ENCODE peak calls at places on chromosomes 5 and 9, in six cellular contexts. O is AG09309, F is AG10803, Y is HFF-Myc, G is fibroblast of pulmonary artery, L is cardiac muscle cell. U is an unnamed sample.

GRCh38 chr5:169426674-169427250 is 125.8 kb upstream of the SLIT3 start:
- DNase-seq in O (no peak), F (no peak), Y (no peak), G (no peak), L (no peak), U (no peak)

GRCh38 chr9:92989561-92989960 is 42.2 kb downstream of the FGD3 start:
- DNase-seq in O (no peak), F (no peak), Y (no peak), G (no peak), L (no peak), U (no peak)

GRCh38 chr5:93330506-93330905 is 250.5 kb downstream of the NR2F1-AS1 start:
- DNase-seq in O (no peak), F (peak), Y (no peak), G (peak), L (no peak), U (no peak)

GRCh38 chr9:6759114-6759977 is 1.6 kb downstream of the KDM4C start:
- DNase-seq in O (peak), F (peak), Y (peak), G (peak), L (no peak), U (peak)

GRCh38 chr9:7146582-7146981 is 388.8 kb downstream of the KDM4C start:
- DNase-seq in O (no peak), F (no peak), Y (no peak), G (no peak), L (no peak), U (no peak)

GRCh38 chr5:95822408-95823240 is at the start of gene GLRX:
- DNase-seq in O (peak), F (peak), Y (no peak), G (peak), L (peak), U (peak)

GRCh38 chr5:1035421-1036405 is 27.1 kb downstream of the NKD2 start:
- DNase-seq in O (no peak), F (no peak), Y (no peak), G (no peak), L (no peak), U (no peak)

GRCh38 chr9:134625361-134626140 is 16.1 kb upstream of the COL5A1 start:
- DNase-seq in O (no peak), F (peak), Y (no peak), G (peak), L (no peak), U (no peak)

DNA sequence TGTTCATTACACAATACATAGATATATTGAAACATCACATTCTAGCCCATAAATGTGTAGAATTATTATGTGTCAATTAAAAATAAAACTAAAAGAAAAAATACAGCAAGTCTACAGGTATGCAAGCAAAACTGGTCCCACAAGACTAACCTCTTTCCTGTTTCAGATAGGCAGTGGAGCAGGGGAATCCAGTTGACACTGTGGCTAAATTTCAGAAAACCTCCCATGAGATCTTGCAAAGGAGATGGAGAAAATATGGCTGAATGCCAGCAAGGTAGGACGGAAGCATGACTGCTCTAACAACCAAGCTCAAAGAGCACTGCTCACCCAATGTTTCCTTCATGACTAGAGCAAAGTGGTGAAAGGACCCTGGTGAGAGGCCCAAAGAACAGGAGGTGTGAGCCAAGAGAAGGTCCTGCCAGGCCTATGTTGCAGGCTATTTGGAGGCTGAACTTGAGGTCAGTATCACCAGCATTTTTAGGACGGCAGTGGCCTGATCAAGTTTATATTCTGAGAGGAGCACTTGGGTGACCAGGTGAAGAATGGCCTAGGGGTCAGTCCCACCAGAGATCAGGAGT is 1.1 kb upstream of the SH3TC2 start:
- DNase-seq in O (no peak), F (no peak), Y (no peak), G (no peak), L (no peak), U (no peak)
- H3K4me3 ChIP-seq in O (no peak), F (no peak), Y (no peak), G (no peak), L (no peak), U (no peak)

DNA sequence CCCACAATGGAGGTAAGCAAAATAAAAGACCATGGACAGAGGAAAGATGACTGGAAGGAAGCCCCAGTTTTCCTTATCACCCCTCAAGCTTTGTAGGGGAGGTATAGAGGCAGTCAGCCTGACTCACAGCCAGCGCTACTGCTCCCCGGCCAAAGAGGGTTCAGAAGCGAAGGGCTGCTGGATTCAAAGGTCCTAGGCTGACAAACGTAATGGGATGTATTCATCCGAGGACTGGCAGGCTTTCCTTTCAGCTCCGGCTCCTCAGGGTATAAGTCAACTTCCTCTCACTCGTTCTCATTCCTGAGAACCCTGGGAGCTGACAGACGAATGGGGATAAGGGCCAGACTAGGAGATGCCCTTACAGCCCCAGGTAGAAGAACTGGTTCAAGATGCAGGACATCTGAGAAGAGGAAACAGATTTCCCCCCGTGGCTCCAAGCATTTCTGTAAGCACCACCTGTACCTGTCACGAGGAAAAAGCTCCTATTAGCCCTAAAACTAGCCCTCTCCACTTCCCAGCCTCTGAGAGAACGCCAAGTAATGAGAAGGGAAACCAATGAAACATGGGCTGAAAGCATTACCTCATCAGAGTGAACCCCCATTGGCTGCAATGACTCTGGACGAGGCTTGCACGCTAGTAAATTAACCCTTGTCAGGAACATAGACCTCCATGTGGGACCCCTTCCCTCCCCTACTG is 22.1 kb upstream of the FAM13B start:
- DNase-seq in O (no peak), F (no peak), Y (no peak), G (peak), L (no peak), U (no peak)
- H3K4me3 ChIP-seq in O (no peak), F (no peak), Y (no peak), G (no peak), L (no peak), U (no peak)

DNA sequence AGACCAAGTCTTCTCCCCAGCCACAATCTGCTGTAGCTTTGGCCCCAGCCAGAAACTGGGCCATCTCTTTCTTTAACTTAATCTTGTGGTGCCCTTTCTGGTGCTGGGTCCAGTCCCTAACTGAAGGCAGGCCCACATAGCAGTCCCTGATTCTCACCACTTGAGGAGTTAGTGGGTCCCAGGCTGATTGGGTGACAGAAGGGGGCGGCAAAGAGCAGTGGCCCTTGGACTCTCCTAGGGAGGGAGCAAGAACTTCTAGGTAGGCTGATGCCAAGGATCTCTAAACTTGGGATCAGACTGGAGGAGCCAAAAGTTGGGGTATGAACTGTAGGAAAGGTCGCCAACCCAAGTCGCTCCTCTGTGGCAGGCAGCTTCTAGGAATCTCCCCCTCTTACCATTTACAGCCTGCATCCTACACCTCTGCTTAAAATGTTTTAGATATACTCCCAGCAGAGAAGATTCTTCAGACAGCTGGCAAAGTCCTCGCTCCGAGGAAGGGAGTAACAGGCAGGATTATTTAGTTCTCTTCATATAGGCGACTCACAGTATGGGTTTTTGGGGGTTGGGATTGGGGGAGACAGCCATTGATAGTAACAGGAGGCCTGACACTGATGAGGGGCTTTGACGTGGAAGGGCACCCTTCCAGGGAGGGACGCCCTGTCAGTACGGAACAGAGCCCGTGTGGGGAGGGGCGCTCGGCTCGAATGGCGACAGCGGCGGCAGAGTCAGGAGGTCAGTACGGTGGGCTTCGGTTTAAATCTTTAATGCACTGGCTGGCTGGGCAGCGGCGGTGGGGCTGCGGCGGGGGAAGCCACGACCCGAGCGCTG is 2.0 kb upstream of the CCL27 start:
- DNase-seq in O (peak), F (peak), Y (peak), G (peak), L (peak), U (peak)
- H3K4me3 ChIP-seq in O (peak), F (peak), Y (peak), G (peak), L (peak), U (peak)

GRCh38 chr5:39194466-39195136 is 24.8 kb downstream of the FYB1 start:
- DNase-seq in O (peak), F (peak), Y (no peak), G (peak), L (no peak), U (no peak)

GRCh38 chr5:39193553-39194465 is 25.6 kb downstream of the FYB1 start:
- DNase-seq in O (no peak), F (no peak), Y (no peak), G (no peak), L (no peak), U (no peak)

GRCh38 chr5:39191216-39191615 is 28.1 kb downstream of the FYB1 start:
- DNase-seq in O (no peak), F (no peak), Y (no peak), G (no peak), L (no peak), U (peak)

GRCh38 chr5:39190311-39191102 is 28.9 kb downstream of the FYB1 start:
- DNase-seq in O (no peak), F (no peak), Y (no peak), G (no peak), L (no peak), U (no peak)

DNA sequence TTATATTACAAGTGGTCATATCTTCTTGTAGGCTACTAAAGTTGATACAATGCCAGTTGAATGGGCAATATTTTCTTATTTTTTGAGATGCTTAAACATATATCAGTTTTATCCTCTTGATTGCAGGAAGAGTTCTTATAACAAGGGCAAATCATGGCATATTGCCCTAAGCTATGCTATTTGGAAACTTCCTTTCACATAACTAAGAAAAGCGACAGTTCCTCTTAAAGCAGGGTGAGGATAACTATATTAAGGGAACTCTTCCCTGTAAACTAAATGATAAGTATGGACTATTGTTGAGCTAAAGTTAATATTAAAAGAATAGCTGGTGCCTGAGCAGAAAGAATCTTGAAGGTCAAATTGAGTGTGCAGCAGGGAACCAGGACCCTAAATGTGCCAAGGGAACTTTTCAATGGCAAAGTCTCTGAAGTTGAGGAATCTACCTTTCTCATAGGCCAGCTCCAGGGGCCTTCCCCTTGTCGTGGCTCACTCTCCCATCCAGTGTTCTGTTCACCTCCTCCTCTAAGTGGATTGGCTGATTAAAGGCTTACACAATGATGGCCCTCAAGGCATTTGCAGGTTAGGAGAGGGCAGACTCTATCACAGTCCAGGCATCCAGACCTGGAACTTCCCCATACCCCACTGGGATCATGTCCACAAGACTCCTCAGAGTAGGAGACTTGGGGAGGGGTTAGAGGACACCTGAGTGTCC is 26.8 kb downstream of the FYB1 start:
- DNase-seq in O (no peak), F (no peak), Y (no peak), G (no peak), L (no peak), U (no peak)
- H3K4me3 ChIP-seq in O (no peak), F (no peak), Y (no peak), G (no peak), L (no peak), U (no peak)

GRCh38 chr9:87069690-87070089 is 122.4 kb upstream of the GAS1 start:
- DNase-seq in O (peak), F (peak), Y (no peak), G (peak), L (no peak), U (no peak)
- H3K4me3 ChIP-seq in O (no peak), F (no peak), Y (no peak), G (no peak), L (no peak), U (no peak)

GRCh38 chr9:99822096-99822595 is 461 bp downstream of the NR4A3 start:
- DNase-seq in O (no peak), F (peak), Y (no peak), G (no peak), L (peak), U (peak)

GRCh38 chr9:99825158-99826046 is 3.7 kb downstream of the NR4A3 start:
- DNase-seq in O (no peak), F (no peak), Y (no peak), G (no peak), L (no peak), U (no peak)

GRCh38 chr9:99824378-99825157 is 2.9 kb downstream of the NR4A3 start:
- DNase-seq in O (no peak), F (peak), Y (no peak), G (peak), L (peak), U (peak)

GRCh38 chr9:99822596-99823391 is 1.1 kb downstream of the NR4A3 start:
- DNase-seq in O (no peak), F (peak), Y (no peak), G (peak), L (peak), U (peak)

DNA sequence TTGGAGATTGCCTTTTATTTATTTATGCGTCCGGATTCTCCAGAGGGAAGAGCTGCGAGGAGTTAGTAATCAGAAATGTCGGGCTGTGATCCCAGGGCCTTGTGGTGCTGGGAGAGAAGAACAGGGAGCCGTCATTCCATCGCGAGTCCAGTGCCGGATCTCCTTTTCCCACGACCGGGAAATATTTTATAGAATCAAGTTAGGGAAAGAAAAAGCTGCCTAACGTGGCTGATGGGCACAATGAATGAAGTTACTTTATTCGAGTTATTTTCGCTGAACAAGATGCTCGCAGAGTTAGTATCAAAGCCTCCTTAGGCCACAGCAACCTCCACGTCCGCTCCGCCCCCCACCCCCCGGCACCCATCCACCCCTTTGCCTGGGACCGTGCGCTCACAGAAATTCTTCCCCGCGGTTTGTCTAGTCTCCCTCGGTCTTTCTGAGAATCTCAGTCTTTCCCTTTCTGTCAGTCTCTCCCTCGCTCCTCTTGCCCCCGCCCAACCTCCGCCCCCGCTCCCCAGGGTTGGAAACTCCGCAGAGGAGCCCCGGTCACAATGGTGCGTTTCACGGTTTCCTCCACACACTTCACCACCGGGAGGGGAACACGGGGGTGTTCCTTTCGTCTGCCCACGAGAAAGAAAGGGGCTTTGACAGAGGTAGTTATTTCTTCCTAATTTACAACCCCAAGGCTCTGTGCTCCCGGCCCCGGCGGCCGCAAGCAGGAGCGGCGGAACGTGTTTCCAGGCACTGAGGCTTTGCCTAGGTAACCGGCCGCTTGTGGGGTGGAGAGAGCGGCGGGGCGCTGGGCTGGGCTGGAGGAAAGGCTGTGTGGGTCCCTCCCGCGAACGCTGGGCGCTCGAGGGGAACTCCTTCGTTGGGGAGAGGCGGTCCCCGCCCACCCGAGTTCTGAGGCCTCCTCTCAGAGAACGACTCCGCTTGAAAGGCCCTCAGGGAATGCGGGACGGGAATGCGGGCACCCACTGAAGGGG is 2.0 kb downstream of the NR4A3 start:
- DNase-seq in O (no peak), F (peak), Y (no peak), G (peak), L (peak), U (peak)
- H3K4me3 ChIP-seq in O (peak), F (peak), Y (peak), G (peak), L (peak), U (peak)

DNA sequence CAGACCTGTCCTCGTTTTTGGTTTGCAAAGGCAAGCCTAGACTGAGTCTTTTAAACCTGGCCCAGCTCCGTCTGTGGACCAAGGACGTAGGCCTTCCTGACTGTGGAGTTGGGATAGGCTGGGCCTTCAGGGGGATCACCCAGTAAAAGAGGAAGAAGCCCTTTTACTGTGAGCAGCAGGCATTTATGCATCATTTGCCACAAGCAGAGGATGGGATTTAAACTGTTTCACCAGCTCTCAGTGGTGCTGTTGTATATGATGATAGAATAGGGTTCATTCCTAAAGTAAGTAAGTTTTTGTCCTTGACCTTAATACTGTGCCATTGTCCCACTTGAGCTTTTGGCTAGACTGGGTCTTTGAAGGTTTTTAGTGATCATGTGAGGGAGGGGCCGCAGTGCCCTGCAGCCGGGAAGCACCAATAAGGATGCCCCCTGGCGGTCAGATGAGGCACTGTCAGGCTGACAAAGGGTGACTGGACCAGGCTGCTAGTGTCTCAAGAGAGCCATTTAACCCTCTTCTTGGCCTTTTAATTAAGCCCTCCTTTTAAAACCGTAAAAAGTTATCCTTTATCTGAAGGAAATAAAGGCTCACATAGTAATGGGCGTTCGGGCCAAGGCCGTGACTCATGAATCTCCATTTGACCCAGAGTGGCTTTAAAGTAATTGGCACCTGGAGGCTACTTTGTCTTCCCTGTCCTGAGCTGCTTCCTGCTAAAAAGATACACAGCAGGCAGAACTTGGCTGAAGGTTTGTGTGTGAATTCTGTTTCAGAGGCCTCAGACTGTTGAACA is 74.0 kb downstream of the UBAP1 start:
- DNase-seq in O (no peak), F (peak), Y (no peak), G (peak), L (peak), U (peak)
- H3K4me3 ChIP-seq in O (no peak), F (no peak), Y (no peak), G (no peak), L (no peak), U (no peak)